ENCODE peak calls at places on chromosomes 5 and 9, in five cellular contexts. One of them, this sample, is unnamed.

GRCh38 chr9:126432659-126433058 is 106.0 kb downstream of the MVB12B start:
- DNase-seq in GM23338: no peak
- DNase-seq in CD8-positive, alpha-beta T cell: no peak
- DNase-seq in ovary: no peak
- DNase-seq in MM.1S: no peak
- DNase-seq in this sample: no peak

GRCh38 chr9:82923410-82924242 is 139.3 kb downstream of the RASEF start:
- DNase-seq in CD8-positive, alpha-beta T cell: no peak
- DNase-seq in GM23338: no peak
- DNase-seq in MM.1S: no peak
- DNase-seq in ovary: no peak
- DNase-seq in this sample: peak

GRCh38 chr5:8517461-8517860 is 648.5 kb downstream of the MTRR start:
- DNase-seq in ovary: no peak
- DNase-seq in GM23338: no peak
- DNase-seq in CD8-positive, alpha-beta T cell: no peak
- DNase-seq in MM.1S: no peak
- DNase-seq in this sample: peak

GRCh38 chr9:36995927-36996471 is 38.1 kb downstream of the PAX5 start:
- DNase-seq in ovary: no peak
- DNase-seq in MM.1S: peak
- DNase-seq in CD8-positive, alpha-beta T cell: peak
- DNase-seq in GM23338: peak
- DNase-seq in this sample: peak

GRCh38 chr9:123735376-123735775 is 194.6 kb downstream of the DENND1A start:
- DNase-seq in GM23338: no peak
- DNase-seq in MM.1S: no peak
- DNase-seq in CD8-positive, alpha-beta T cell: no peak
- DNase-seq in ovary: no peak
- DNase-seq in this sample: no peak

GRCh38 chr9:117574099-117574498 is 130.1 kb upstream of the TLR4 start:
- DNase-seq in GM23338: no peak
- DNase-seq in ovary: no peak
- DNase-seq in CD8-positive, alpha-beta T cell: no peak
- DNase-seq in MM.1S: no peak
- DNase-seq in this sample: no peak

GRCh38 chr5:148091991-148092964 is 28.5 kb downstream of the SPINK5 start:
- DNase-seq in MM.1S: no peak
- DNase-seq in GM23338: no peak
- DNase-seq in ovary: no peak
- DNase-seq in CD8-positive, alpha-beta T cell: no peak
- DNase-seq in this sample: no peak

GRCh38 chr5:102771435-102771834 is 16.3 kb downstream of the PAM start:
- DNase-seq in ovary: no peak
- DNase-seq in MM.1S: no peak
- DNase-seq in CD8-positive, alpha-beta T cell: no peak
- DNase-seq in GM23338: no peak
- DNase-seq in this sample: no peak

GRCh38 chr9:115413766-115414382 is 295.9 kb upstream of the TNC start:
- DNase-seq in MM.1S: no peak
- DNase-seq in GM23338: no peak
- DNase-seq in ovary: no peak
- DNase-seq in CD8-positive, alpha-beta T cell: no peak
- DNase-seq in this sample: no peak

GRCh38 chr5:151719228-151719861 is 32.6 kb upstream of the SPARC start:
- DNase-seq in ovary: peak
- DNase-seq in GM23338: peak
- DNase-seq in MM.1S: peak
- DNase-seq in CD8-positive, alpha-beta T cell: no peak
- DNase-seq in this sample: peak

DNA sequence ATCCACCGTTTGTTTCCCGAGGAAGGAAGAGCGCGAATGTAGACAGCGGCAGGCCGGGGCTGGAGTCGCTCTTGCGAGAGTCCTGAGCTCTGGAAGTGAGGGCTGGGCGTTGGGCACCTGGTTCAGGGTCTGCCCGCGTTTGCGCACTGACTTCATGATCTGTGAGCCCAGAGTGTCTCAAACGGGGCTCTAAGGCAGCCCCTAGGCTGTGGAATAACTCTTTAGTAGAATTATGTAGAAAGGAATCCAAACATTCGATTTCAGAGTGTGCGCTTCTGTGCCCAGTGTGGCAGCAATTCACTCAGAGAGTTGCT is 478 bp upstream of the GGTA1 start:
- DNase-seq in CD8-positive, alpha-beta T cell: no peak
- DNase-seq in ovary: no peak
- DNase-seq in GM23338: peak
- DNase-seq in MM.1S: no peak
- DNase-seq in this sample: no peak
- TF ChIP-seq CTCF in CD8-positive, alpha-beta T cell: no peak
- TF ChIP-seq CTCF in ovary: no peak
- TF ChIP-seq CTCF in GM23338: no peak
- TF ChIP-seq CTCF in MM.1S: no peak
- TF ChIP-seq CTCF in this sample: no peak

DNA sequence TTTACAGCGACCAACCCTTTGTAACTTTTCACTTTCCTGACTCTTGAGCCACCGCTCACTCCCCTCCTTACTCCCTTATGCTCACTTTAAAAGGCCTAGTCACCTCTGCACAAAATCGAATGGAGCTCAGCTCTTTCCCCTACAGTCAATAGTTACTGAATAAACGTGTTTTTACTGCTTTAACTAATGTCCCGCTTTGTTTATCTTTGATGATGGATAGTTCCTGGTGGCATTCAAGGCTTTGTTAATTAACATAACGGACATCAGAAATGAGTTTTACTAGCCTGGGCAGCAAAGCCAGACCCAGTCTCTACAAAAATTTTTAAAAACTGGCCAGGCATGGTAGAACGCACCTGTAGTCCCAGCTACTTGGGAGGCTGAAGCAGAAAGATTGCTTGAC is 5.0 kb downstream of the SERINC5 start:
- DNase-seq in GM23338: no peak
- DNase-seq in MM.1S: no peak
- DNase-seq in CD8-positive, alpha-beta T cell: no peak
- DNase-seq in ovary: no peak
- DNase-seq in this sample: no peak
- H3K4me3 ChIP-seq in GM23338: peak
- H3K4me3 ChIP-seq in MM.1S: no peak
- H3K4me3 ChIP-seq in CD8-positive, alpha-beta T cell: no peak
- H3K4me3 ChIP-seq in ovary: no peak
- H3K4me3 ChIP-seq in this sample: no peak

DNA sequence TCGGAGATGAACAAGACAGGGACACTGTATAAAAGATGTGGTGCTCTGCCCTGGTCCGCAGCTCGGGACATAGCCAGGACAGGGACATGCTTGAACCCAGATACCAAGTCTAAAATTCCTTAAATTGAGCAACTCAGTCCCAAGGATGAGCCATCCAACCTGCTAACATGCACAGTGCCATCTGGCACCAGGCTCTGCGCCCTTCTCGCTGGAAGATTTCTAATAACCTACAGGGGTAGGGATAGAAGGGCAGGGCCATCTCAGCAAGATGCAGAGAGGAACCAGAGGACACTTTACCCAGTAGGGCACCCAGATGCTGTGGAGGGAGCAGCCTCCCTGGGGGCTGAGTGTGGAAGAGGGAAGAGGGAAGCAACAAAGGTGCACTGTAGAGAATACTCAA is 60.1 kb downstream of the SEMA4D start:
- DNase-seq in MM.1S: no peak
- DNase-seq in CD8-positive, alpha-beta T cell: no peak
- DNase-seq in ovary: no peak
- DNase-seq in GM23338: no peak
- DNase-seq in this sample: no peak
- H3K27ac ChIP-seq in MM.1S: peak
- H3K27ac ChIP-seq in CD8-positive, alpha-beta T cell: peak
- H3K27ac ChIP-seq in ovary: no peak
- H3K27ac ChIP-seq in GM23338: peak
- H3K27ac ChIP-seq in this sample: no peak

GRCh38 chr9:92438900-92439526 is 14.7 kb upstream of the OMD start:
- DNase-seq in CD8-positive, alpha-beta T cell: no peak
- DNase-seq in GM23338: no peak
- DNase-seq in ovary: no peak
- DNase-seq in MM.1S: peak
- DNase-seq in this sample: no peak
- TF ChIP-seq CTCF in CD8-positive, alpha-beta T cell: peak
- TF ChIP-seq CTCF in GM23338: no peak
- TF ChIP-seq CTCF in ovary: no peak
- TF ChIP-seq CTCF in MM.1S: no peak
- TF ChIP-seq CTCF in this sample: no peak

DNA sequence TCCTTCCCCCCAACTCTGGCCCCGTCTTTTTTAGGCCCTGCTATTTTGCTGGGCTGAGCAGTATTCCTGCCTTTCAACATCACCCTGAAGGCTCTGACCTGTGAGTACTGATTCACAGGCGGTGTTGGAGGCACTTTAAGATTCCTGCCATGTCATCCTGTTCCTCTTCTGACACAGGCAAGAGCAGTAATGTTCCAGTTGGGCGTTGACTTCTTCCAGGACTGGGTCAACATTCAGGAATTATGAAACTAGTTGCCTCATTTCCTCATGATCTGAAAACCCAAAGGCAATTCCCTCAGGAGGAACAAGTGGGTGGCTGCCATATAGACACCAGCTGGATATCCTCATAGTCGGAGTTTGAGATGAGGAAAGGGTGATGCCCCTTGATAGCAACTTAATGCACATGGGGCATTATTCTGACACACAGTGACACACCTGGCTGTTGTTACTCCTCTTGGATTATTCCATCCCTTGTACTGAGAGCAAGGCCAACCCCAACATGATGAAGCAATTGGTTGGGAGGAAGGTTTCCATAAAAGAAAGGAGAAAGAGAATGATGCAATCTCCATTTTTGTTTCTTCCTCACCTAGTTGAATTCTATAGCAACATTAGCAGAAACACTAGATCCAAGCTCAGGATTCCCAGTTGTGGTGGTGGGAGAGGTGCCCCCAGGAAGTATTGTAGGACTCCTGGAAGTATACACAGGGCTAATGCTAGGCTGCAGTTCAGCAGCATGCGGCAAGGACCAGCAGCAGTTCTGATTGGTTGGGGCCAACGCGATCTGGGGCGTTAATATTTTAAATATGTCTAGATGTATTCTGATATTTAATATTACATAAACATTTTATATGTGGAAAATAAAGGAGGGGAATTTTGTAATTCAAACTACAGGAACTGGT is 19.6 kb upstream of the GLRX start:
- DNase-seq in CD8-positive, alpha-beta T cell: no peak
- DNase-seq in MM.1S: no peak
- DNase-seq in GM23338: no peak
- DNase-seq in ovary: no peak
- DNase-seq in this sample: no peak
- H3K4me3 ChIP-seq in CD8-positive, alpha-beta T cell: no peak
- H3K4me3 ChIP-seq in MM.1S: no peak
- H3K4me3 ChIP-seq in GM23338: no peak
- H3K4me3 ChIP-seq in ovary: no peak
- H3K4me3 ChIP-seq in this sample: no peak

DNA sequence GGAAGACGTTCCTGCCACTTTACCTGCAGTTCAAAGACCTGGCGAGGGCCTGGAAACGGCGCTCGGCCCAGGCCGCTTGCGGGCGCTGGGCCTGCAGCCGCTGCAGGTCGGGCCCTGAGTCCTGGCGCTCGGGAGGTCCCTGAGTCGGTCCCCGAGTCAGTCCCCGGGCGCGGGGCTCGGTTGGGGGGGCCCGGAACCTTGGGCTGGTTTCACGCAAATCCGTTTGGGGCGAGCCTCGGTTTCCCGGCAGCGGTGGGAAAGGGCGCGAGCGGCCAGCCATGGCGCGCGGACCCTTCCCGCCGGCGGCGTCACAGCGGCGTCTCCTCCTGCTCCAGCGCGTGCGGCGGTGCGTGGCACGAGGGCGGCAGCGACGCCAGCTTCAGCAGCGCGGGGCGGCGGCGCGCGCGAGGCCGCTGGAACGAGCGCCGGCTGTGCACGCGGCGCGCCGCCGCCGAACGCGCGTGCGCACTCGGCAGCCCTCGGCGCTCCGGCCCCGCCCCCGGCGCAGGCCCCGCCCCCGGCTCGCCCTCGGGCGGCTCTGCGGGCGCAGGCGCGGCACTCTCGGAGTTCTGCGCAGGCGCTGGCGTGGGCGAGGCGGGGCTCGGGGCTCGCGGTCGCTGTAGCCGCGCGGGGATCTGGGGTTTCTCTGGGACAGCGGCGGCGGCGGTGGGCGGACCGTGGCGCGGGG is 29.8 kb downstream of the EXOC3 start:
- DNase-seq in MM.1S: peak
- DNase-seq in CD8-positive, alpha-beta T cell: peak
- DNase-seq in ovary: peak
- DNase-seq in GM23338: peak
- DNase-seq in this sample: peak
- H3K27ac ChIP-seq in MM.1S: peak
- H3K27ac ChIP-seq in CD8-positive, alpha-beta T cell: peak
- H3K27ac ChIP-seq in ovary: peak
- H3K27ac ChIP-seq in GM23338: no peak
- H3K27ac ChIP-seq in this sample: peak

GRCh38 chr9:13174906-13175639 is 104.4 kb downstream of the MPDZ start:
- DNase-seq in ovary: no peak
- DNase-seq in MM.1S: no peak
- DNase-seq in CD8-positive, alpha-beta T cell: no peak
- DNase-seq in GM23338: no peak
- DNase-seq in this sample: no peak
- TF ChIP-seq CTCF in ovary: no peak
- TF ChIP-seq CTCF in MM.1S: no peak
- TF ChIP-seq CTCF in CD8-positive, alpha-beta T cell: no peak
- TF ChIP-seq CTCF in GM23338: no peak
- TF ChIP-seq CTCF in this sample: no peak

DNA sequence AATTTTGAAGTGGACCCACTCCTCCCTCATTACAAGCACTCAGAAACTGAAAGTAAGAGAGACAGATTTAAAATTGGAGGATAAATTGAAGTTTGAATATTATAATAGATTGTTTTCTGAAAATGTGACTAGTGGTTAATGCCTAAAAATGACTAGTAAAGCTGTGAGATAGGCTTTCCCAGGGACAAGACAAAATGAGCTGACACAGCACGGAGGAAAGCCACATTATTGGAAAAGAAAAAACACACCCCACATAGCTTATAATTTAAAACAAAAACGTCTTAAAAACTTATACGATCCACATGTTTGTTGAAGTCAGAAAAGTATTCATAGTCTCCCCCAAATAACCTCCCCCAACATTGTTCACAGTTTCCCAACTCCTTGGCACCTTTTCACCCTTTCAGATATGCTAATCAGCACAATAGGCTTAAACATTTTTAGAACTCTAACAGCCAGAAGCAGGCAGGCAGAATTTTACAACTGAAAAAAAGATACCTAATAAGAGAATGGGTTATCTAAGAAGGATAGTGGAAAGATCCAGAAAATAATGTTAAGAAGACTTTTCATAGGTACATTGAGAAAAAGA is 6.1 kb downstream of the C7 start:
- DNase-seq in CD8-positive, alpha-beta T cell: no peak
- DNase-seq in ovary: no peak
- DNase-seq in GM23338: no peak
- DNase-seq in MM.1S: no peak
- DNase-seq in this sample: no peak
- H3K4me3 ChIP-seq in CD8-positive, alpha-beta T cell: no peak
- H3K4me3 ChIP-seq in ovary: peak
- H3K4me3 ChIP-seq in GM23338: no peak
- H3K4me3 ChIP-seq in MM.1S: no peak
- H3K4me3 ChIP-seq in this sample: no peak